ENCODE peak calls at places on chromosomes 3 and 15, in nine cellular contexts. Y is activated naive CD4-positive, alpha-beta T cell; Q is RPMI8226; T is activated T-helper 9 cell treated with anti-CD3 and anti-CD28 coated beads, Interleukin-2, amount 50 U/mL, for 16 hours; I is CD8-positive, alpha-beta memory T cell; J is M059J; C is PC-9; K is GM20000; L is LoVo. D is an unnamed sample.

GRCh38 chr15:57720861-57721260 is 14.3 kb downstream of the POLR2M start:
- DNase-seq in Y (no peak), Q (no peak), T (no peak), I (no peak), J (no peak), C (no peak), K (no peak), L (no peak), D (no peak)

GRCh38 chr3:98778852-98779379 is 15.8 kb downstream of the ST3GAL6 start:
- DNase-seq in Y (no peak), Q (no peak), T (no peak), I (no peak), J (peak), C (no peak), K (no peak), L (no peak), D (no peak)

GRCh38 chr3:41893977-41894376 is 67.9 kb downstream of the ULK4 start:
- DNase-seq in Y (no peak), Q (peak), T (no peak), I (peak), J (peak), C (no peak), K (peak), L (peak), D (peak)

GRCh38 chr3:3519266-3519665 is 280.0 kb upstream of the LRRN1 start:
- DNase-seq in Y (no peak), Q (no peak), T (no peak), I (no peak), J (no peak), C (no peak), K (no peak), L (no peak), D (no peak)

GRCh38 chr3:9224490-9224889 is 25.0 kb downstream of the SRGAP3 start:
- DNase-seq in Y (no peak), Q (no peak), T (no peak), I (no peak), J (peak), C (no peak), K (peak), L (peak), D (no peak)

GRCh38 chr15:58241872-58242271 is 103.7 kb downstream of the AQP9 start:
- DNase-seq in Y (no peak), Q (peak), T (no peak), I (no peak), J (no peak), C (no peak), K (no peak), L (peak), D (no peak)

GRCh38 chr3:71429610-71429988 is 153.9 kb downstream of the FOXP1 start:
- DNase-seq in Y (no peak), Q (no peak), T (no peak), I (no peak), J (no peak), C (no peak), K (no peak), L (no peak), D (no peak)

GRCh38 chr3:173502983-173503568 is 105.5 kb downstream of the NLGN1 start:
- DNase-seq in Y (no peak), Q (no peak), T (no peak), I (no peak), J (peak), C (no peak), K (no peak), L (no peak), D (no peak)

GRCh38 chr3:53493997-53494791 is at the start of gene CACNA1D:
- DNase-seq in Y (no peak), Q (peak), T (no peak), I (no peak), J (no peak), C (no peak), K (peak), L (peak), D (no peak)

GRCh38 chr3:120089089-120089488 is 5.2 kb downstream of the GSK3B start:
- DNase-seq in Y (no peak), Q (no peak), T (no peak), I (no peak), J (no peak), C (no peak), K (no peak), L (no peak), D (no peak)

GRCh38 chr15:85651551-85651950 is 143.2 kb downstream of the KLHL25 start:
- DNase-seq in Y (no peak), Q (no peak), T (no peak), I (no peak), J (no peak), C (no peak), K (no peak), L (no peak), D (no peak)

GRCh38 chr3:13277860-13278531 is 142.1 kb downstream of the NUP210 start:
- DNase-seq in Y (no peak), Q (no peak), T (no peak), I (no peak), J (peak), C (no peak), K (no peak), L (no peak), D (no peak)

GRCh38 chr15:46677491-46677890 is 1039.8 kb upstream of the SEMA6D start:
- DNase-seq in Y (no peak), Q (no peak), T (no peak), I (no peak), J (peak), C (no peak), K (no peak), L (no peak), D (no peak)

GRCh38 chr15:98881526-98882517 is 125.8 kb downstream of the PGPEP1L start:
- DNase-seq in Y (no peak), Q (peak), T (no peak), I (peak), J (peak), C (peak), K (peak), L (peak), D (peak)

GRCh38 chr3:140898340-140899180 is 43.1 kb upstream of the SLC25A36 start:
- DNase-seq in Y (no peak), Q (peak), T (no peak), I (peak), J (peak), C (peak), K (peak), L (peak), D (peak)

GRCh38 chr15:78951841-78952238 is 7.0 kb upstream of the CTSH start:
- DNase-seq in Y (no peak), Q (no peak), T (no peak), I (no peak), J (peak), C (peak), K (no peak), L (peak), D (no peak)

D was measured in central memory CD4-positive, alpha-beta T cell.